ENCODE peak calls at places on chromosome 16, in seven cellular contexts. N is CD8-positive, alpha-beta T cell; Z is heart right ventricle; T is psoas muscle; Q is Panc1; I is K562; A is body of pancreas. V is an unnamed sample.

GRCh38 chr16:66996324-66996982 is 8.1 kb downstream of the CES4A start:
- ATAC-seq in N (no peak), Z (peak), T (peak), Q (no peak), I (no peak), A (peak), V (peak)

GRCh38 chr16:74322301-74322710 is 25.7 kb downstream of the PSMD7 start:
- ATAC-seq in N (no peak), Z (peak), T (peak), Q (no peak), I (no peak), A (no peak), V (no peak)

GRCh38 chr16:79301036-79301435 is 299.5 kb downstream of the MAF start:
- ATAC-seq in N (no peak), Z (no peak), T (no peak), Q (no peak), I (no peak), A (no peak), V (no peak)

GRCh38 chr16:79677799-79678525 is 77.4 kb upstream of the MAF start:
- ATAC-seq in N (no peak), Z (no peak), T (no peak), Q (no peak), I (no peak), A (no peak), V (no peak)

GRCh38 chr16:56898847-56899246 is 33.1 kb upstream of the HERPUD1 start:
- ATAC-seq in N (peak), Z (no peak), T (no peak), Q (no peak), I (no peak), A (no peak), V (no peak)

GRCh38 chr16:5349101-5349500 is 251.5 kb upstream of the EEF2KMT start:
- ATAC-seq in N (no peak), Z (no peak), T (no peak), Q (no peak), I (no peak), A (no peak), V (no peak)

GRCh38 chr16:57500578-57501111 is 14.4 kb upstream of the DOK4 start:
- ATAC-seq in N (no peak), Z (no peak), T (no peak), Q (no peak), I (peak), A (peak), V (no peak)

GRCh38 chr16:76193851-76194620 is 83.2 kb upstream of the CNTNAP4 start:
- ATAC-seq in N (no peak), Z (no peak), T (no peak), Q (no peak), I (no peak), A (no peak), V (peak)

GRCh38 chr16:85600078-85600477 is 13.0 kb upstream of the GSE1 start:
- ATAC-seq in N (no peak), Z (no peak), T (peak), Q (no peak), I (peak), A (peak), V (no peak)

GRCh38 chr16:10529895-10530669 is 50.3 kb downstream of the EMP2 start:
- ATAC-seq in N (no peak), Z (peak), T (no peak), Q (no peak), I (no peak), A (no peak), V (no peak)

GRCh38 chr16:55567382-55567781 is 898 bp downstream of the CAPNS2 start:
- ATAC-seq in N (no peak), Z (no peak), T (no peak), Q (no peak), I (peak), A (no peak), V (no peak)

GRCh38 chr16:55330726-55331647 is 7.0 kb downstream of the IRX6 start:
- ATAC-seq in N (no peak), Z (peak), T (no peak), Q (no peak), I (no peak), A (no peak), V (no peak)

GRCh38 chr16:20355114-20355782 is 2.7 kb upstream of the UMOD start:
- ATAC-seq in N (no peak), Z (no peak), T (no peak), Q (no peak), I (no peak), A (no peak), V (no peak)

GRCh38 chr16:20364051-20364450 is 11.5 kb upstream of the UMOD start:
- ATAC-seq in N (no peak), Z (no peak), T (no peak), Q (no peak), I (no peak), A (no peak), V (no peak)

GRCh38 chr16:20363191-20363590 is 10.7 kb upstream of the UMOD start:
- ATAC-seq in N (no peak), Z (no peak), T (no peak), Q (no peak), I (no peak), A (peak), V (no peak)

DNA sequence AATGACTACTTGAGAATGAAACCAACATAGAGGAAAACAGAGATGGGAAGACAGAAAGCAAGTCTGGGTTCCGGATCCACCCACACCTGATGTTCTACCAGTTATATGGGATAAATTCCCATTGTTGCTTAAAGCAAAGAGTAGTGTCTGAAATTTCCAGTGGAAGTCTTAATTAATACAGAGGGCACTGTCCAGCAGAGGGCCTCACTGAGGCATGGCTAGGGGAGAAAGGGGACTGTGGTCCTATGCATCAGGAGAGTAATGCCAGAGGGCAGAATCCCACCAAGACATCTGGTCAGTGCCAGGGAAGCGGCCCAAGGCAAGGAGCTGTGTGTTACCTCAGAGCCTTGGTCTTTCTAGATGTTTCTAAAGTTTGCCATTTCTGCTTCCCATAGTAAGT is 7.5 kb upstream of the UMOD start:
- ATAC-seq in N (no peak), Z (no peak), T (no peak), Q (no peak), I (peak), A (no peak), V (no peak)
- TF ChIP-seq CTCF in N (no peak), Z (no peak), T (no peak), Q (peak), I (peak), A (peak), V (no peak)

GRCh38 chr16:1385232-1385631 is 29.3 kb downstream of the UNKL start:
- ATAC-seq in N (no peak), Z (no peak), T (no peak), Q (no peak), I (no peak), A (no peak), V (no peak)
- H3K27ac ChIP-seq in N (no peak), Z (no peak), T (no peak), Q (no peak), I (no peak), A (no peak), V (no peak)

GRCh38 chr16:27806986-27807385 is 256.5 kb downstream of the GSG1L start:
- ATAC-seq in N (no peak), Z (no peak), T (no peak), Q (peak), I (no peak), A (no peak), V (no peak)

GRCh38 chr16:27803775-27804549 is 254.0 kb downstream of the KATNIP start:
- ATAC-seq in N (no peak), Z (no peak), T (no peak), Q (peak), I (no peak), A (no peak), V (no peak)

GRCh38 chr16:27806388-27806787 is 256.4 kb downstream of the KATNIP start:
- ATAC-seq in N (no peak), Z (no peak), T (no peak), Q (peak), I (no peak), A (no peak), V (no peak)

GRCh38 chr16:27802664-27803450 is 252.9 kb downstream of the KATNIP start:
- ATAC-seq in N (no peak), Z (no peak), T (no peak), Q (no peak), I (no peak), A (no peak), V (no peak)

DNA sequence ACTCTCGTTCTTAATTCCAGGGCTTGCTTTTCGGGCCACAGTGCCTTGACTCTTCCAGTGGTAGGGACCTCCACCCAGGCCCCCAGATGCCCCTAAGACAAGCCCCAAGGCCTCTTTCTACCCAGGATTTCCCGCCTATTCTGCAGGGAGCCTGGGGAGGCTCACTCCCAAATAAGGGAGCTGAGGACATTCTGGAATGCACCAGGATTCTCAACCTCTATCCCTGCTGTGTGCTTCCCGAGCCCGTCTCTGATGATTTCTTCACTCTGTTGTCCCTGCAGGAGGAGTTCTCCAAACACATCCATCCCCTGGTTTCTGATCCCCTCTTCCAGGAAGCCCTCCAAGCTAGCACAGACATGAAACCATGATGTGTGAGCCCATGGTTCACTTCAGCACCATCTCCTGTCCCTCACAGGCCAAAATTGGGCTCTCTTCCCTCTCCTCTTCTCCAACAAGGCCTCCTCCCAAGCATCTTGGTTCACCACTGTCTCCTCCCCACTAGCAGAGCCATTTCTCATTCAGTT is 255.9 kb downstream of the KATNIP start:
- ATAC-seq in N (no peak), Z (no peak), T (no peak), Q (peak), I (no peak), A (no peak), V (no peak)
- TF ChIP-seq CTCF in N (no peak), Z (no peak), T (no peak), Q (no peak), I (no peak), A (no peak), V (no peak)

GRCh38 chr16:69013991-69014390 is 91.5 kb upstream of the HAS3 start:
- ATAC-seq in N (no peak), Z (no peak), T (no peak), Q (no peak), I (no peak), A (no peak), V (no peak)

GRCh38 chr16:69014811-69015210 is 90.6 kb upstream of the HAS3 start:
- ATAC-seq in N (no peak), Z (no peak), T (no peak), Q (no peak), I (no peak), A (no peak), V (no peak)

GRCh38 chr16:69012906-69013305 is 92.5 kb upstream of the HAS3 start:
- ATAC-seq in N (no peak), Z (no peak), T (no peak), Q (no peak), I (no peak), A (no peak), V (no peak)

GRCh38 chr16:69019811-69020210 is 85.6 kb upstream of the HAS3 start:
- ATAC-seq in N (no peak), Z (no peak), T (no peak), Q (no peak), I (no peak), A (no peak), V (no peak)

DNA sequence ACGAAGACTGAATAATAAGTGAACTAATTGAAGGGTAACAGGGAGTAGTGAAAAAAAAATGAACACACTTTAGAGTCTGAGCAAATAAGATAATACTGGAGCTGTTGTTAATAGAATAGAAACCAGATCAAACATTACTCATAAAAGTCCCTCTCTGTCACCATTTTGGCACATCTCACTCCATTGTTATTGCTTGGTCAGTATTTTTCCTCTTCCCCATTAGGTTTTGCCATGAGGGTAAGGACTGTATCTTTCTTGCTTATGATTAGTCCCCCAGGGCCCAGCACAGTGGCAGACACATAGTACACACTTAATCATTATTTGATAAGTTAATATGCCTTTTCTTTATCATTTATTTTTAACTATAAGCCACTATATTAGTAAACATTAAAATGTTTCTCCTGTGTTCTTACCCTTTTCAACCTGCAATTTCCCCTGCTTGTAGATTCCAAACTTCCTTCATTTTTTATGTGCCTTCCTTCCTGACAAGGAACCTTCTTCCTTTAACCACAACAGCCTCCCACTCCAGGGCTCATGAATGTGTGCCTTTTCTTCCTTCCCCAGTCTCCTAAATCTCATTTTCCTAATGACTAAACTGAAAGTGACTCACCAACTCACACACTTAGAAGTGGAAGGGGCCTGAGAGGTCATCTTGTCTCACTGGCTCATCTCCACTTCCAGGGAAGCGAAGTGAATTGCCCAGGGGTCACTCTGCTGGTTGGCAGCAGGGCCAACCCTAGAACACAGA is 88.2 kb upstream of the HAS3 start:
- ATAC-seq in N (no peak), Z (no peak), T (no peak), Q (peak), I (no peak), A (peak), V (no peak)
- H3K27ac ChIP-seq in N (no peak), Z (no peak), T (peak), Q (no peak), I (peak), A (no peak), V (peak)

DNA sequence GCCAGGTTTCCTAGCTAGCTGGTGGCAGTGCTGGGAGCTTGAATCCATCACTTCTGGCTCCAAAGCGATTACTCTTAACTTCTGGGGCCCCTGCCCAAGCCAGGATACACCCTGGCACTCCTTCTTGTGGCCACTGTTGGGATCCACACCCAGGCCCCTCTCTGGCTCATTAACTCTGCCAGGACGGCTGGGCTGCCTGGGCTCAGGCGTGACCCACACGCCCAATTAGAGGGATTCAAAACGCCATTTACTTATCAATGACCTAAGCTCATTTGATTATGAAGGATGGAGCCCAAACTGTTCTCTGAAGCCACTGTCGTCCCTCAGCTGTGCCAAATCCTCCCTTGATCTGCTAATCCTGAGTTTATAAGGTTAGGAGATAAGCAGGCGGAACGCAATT is 79.7 kb upstream of the BRD7 start:
- ATAC-seq in N (no peak), Z (no peak), T (no peak), Q (peak), I (peak), A (no peak), V (no peak)
- TF ChIP-seq CTCF in N (no peak), Z (no peak), T (no peak), Q (no peak), I (peak), A (no peak), V (no peak)

GRCh38 chr16:80804451-80805383 is at the start of gene CDYL2:
- ATAC-seq in N (peak), Z (peak), T (no peak), Q (peak), I (no peak), A (peak), V (peak)
- H3K27ac ChIP-seq in N (no peak), Z (no peak), T (no peak), Q (no peak), I (no peak), A (peak), V (no peak)

GRCh38 chr16:19874816-19875546 is 9.7 kb downstream of the GPRC5B start:
- ATAC-seq in N (no peak), Z (no peak), T (no peak), Q (no peak), I (no peak), A (no peak), V (no peak)

GRCh38 chr16:19872179-19872863 is 12.3 kb downstream of the GPRC5B start:
- ATAC-seq in N (no peak), Z (no peak), T (peak), Q (no peak), I (no peak), A (no peak), V (no peak)

GRCh38 chr16:19872935-19873334 is 11.7 kb downstream of the GPRC5B start:
- ATAC-seq in N (no peak), Z (no peak), T (no peak), Q (no peak), I (no peak), A (no peak), V (no peak)

GRCh38 chr16:19874026-19874425 is 10.6 kb downstream of the GPRC5B start:
- ATAC-seq in N (no peak), Z (peak), T (no peak), Q (peak), I (no peak), A (no peak), V (no peak)

GRCh38 chr16:19871721-19872120 is 12.9 kb downstream of the GPRC5B start:
- ATAC-seq in N (no peak), Z (no peak), T (no peak), Q (no peak), I (no peak), A (no peak), V (no peak)
- TF ChIP-seq CTCF in N (no peak), Z (no peak), T (no peak), Q (no peak), I (no peak), A (no peak), V (no peak)

DNA sequence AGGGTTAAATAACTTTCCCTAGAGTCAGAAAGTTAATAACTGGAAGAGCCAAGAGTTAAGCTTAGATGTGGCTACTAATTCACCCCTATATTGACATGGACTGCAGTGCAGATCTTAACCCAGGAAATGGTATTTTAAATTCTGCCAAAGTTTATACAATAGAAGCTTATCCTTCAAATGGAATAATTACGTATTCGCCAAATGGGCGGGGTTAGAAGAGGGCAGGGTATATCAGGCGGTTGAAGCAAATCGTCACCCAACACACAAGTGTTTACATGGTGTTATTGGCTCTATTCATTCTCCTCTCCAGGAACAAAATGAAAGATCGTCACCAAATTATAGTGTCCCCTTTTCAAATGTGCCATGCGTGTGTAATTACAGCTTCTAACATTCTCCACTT is 182.7 kb downstream of the PRKCB start:
- ATAC-seq in N (no peak), Z (no peak), T (no peak), Q (no peak), I (no peak), A (no peak), V (no peak)
- H3K27ac ChIP-seq in N (no peak), Z (no peak), T (no peak), Q (no peak), I (no peak), A (no peak), V (no peak)

GRCh38 chr16:53510704-53511070 is 7.7 kb upstream of the AKTIP start:
- ATAC-seq in N (no peak), Z (no peak), T (peak), Q (no peak), I (no peak), A (no peak), V (no peak)
- TF ChIP-seq CTCF in N (no peak), Z (no peak), T (no peak), Q (peak), I (no peak), A (no peak), V (no peak)

DNA sequence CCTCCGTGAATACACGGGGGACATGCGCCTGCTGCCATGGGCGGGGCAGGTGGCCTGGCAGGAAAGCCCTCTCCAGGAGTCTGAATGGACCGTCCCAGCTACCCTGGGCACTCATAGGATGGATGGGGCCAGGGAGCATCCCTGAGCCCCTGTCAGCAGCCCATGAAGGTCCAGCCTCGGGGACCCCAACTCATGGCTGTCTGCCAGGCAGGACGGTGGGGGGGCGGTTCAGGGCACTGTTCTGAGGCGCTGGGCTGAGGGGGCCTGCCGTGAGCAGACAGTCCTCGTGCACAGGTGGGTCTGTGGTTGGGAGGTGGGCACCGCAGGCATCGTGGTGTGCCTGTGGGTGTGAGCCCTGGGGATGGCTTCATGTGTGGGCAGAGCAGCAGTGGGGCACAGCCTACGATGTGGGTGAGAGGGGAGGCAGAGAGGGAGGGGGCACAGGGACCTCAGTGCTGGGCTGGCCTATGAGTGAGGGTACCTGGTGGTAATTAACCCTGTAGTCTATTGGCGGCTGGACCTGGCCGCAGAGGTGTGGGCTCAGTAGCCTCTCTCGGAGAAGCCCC is 6.5 kb upstream of the PKMYT1 start:
- ATAC-seq in N (no peak), Z (no peak), T (no peak), Q (no peak), I (no peak), A (no peak), V (no peak)
- H3K27ac ChIP-seq in N (no peak), Z (no peak), T (no peak), Q (no peak), I (no peak), A (peak), V (no peak)